ENCODE peak calls at places on chromosomes 6 and 20, in five cellular contexts. R is fibroblast of lung; V is progenitor cell of endocrine pancreas; N is CD8-positive, alpha-beta T cell; C is transverse colon. J is an unnamed sample.

GRCh38 chr20:64055396-64055892 is 6.0 kb upstream of the SOX18 start:
- DNase-seq in C (no peak), R (no peak), V (no peak), N (no peak), J (no peak)

GRCh38 chr6:20424679-20425078 is 23.0 kb downstream of the E2F3 start:
- DNase-seq in V (no peak), C (no peak), N (no peak), R (no peak), J (peak; percentile 60)

GRCh38 chr20:32969356-32970114 is 34.7 kb downstream of the SUN5 start:
- DNase-seq in C (no peak), R (no peak), V (no peak), N (no peak), J (no peak)

GRCh38 chr6:19524787-19525186 is 312.4 kb upstream of the ID4 start:
- DNase-seq in N (no peak), V (no peak), C (no peak), R (no peak), J (no peak)

GRCh38 chr6:149318581-149319286 is 1.2 kb downstream of the TAB2 start:
- DNase-seq in N (no peak), R (peak; percentile 39), V (no peak), C (peak; percentile 24), J (peak; percentile 45)

GRCh38 chr20:62210496-62210855 is 9.6 kb downstream of the HRH3 start:
- DNase-seq in C (no peak), V (no peak), R (no peak), N (no peak), J (no peak)

GRCh38 chr6:115573866-115574265 is 486.8 kb downstream of the FRK start:
- DNase-seq in R (peak; percentile 2), N (no peak), C (no peak), V (no peak), J (no peak)

GRCh38 chr20:25553819-25554296 is 31.5 kb downstream of the NINL start:
- DNase-seq in R (peak; percentile 23), V (no peak), N (no peak), C (no peak), J (peak; percentile 23)

GRCh38 chr6:161631676-161632194 is 357.9 kb upstream of the AGPAT4 start:
- DNase-seq in C (no peak), N (no peak), R (peak; percentile 88), V (no peak), J (peak; percentile 42)

GRCh38 chr6:33000053-33000452 is 9.3 kb downstream of the HLA-DOA start:
- DNase-seq in V (no peak), N (no peak), C (no peak), R (no peak), J (peak; percentile 38)

GRCh38 chr6:24426729-24427446 is 24.2 kb downstream of the MRS2 start:
- DNase-seq in N (no peak), V (no peak), C (no peak), R (no peak), J (no peak)

GRCh38 chr6:126631343-126631742 is 291.4 kb downstream of the CENPW start:
- DNase-seq in V (no peak), R (no peak), C (no peak), N (no peak), J (no peak)

GRCh38 chr6:43292763-43293318 is 5.2 kb upstream of the SLC22A7 start:
- DNase-seq in C (no peak), R (no peak), N (no peak), V (no peak), J (no peak)

GRCh38 chr6:12592634-12593033 is 123.9 kb upstream of the PHACTR1 start:
- DNase-seq in N (no peak), V (no peak), R (peak; percentile 47), C (no peak), J (peak; percentile 31)

GRCh38 chr6:39952170-39952569 is 17.9 kb upstream of the MOCS1 start:
- DNase-seq in R (peak; percentile 55), C (no peak), N (no peak), V (no peak), J (no peak)

GRCh38 chr6:159170333-159170672 is 1.1 kb downstream of the FNDC1 start:
- DNase-seq in N (no peak), V (no peak), C (no peak), R (peak; percentile 58), J (no peak)

GRCh38 chr6:124197148-124197547 is 393.5 kb downstream of the NKAIN2 start:
- DNase-seq in V (no peak), R (no peak), N (no peak), C (no peak), J (no peak)

GRCh38 chr20:5504061-5504739 is 187.4 kb upstream of the PROKR2 start:
- DNase-seq in C (peak; percentile 56), R (peak; percentile 33), N (no peak), V (no peak), J (no peak)

GRCh38 chr6:97437087-97437486 is 154.1 kb upstream of the MMS22L start:
- DNase-seq in R (peak; percentile 22), N (no peak), V (no peak), C (no peak), J (peak; percentile 44)

GRCh38 chr20:41854765-41855164 is 236.6 kb upstream of the CHD6 start:
- DNase-seq in C (no peak), V (no peak), R (peak; percentile 3), N (no peak), J (peak; percentile 1)

GRCh38 chr6:156780117-156780641 is 3.0 kb downstream of the ARID1B start:
- DNase-seq in N (peak; percentile 26), V (no peak), C (peak; percentile 63), R (peak; percentile 96), J (peak; percentile 93)

GRCh38 chr20:23084282-23084844 is 1.8 kb downstream of the CD93 start:
- DNase-seq in C (no peak), N (no peak), R (no peak), V (no peak), J (no peak)

GRCh38 chr6:114364295-114364694 is 21.5 kb upstream of the HS3ST5 start:
- DNase-seq in C (no peak), N (no peak), V (no peak), R (peak; percentile 72), J (peak; percentile 37)

GRCh38 chr6:164106345-164106769 is 691.8 kb downstream of the QKI start:
- DNase-seq in R (peak; percentile 35), V (no peak), N (no peak), C (no peak), J (peak; percentile 37)

GRCh38 chr20:64065062-64065972 is 2.3 kb downstream of the TCEA2 start:
- DNase-seq in N (no peak), R (no peak), C (no peak), V (no peak), J (no peak)

GRCh38 chr6:70474751-70475150 is 61.4 kb downstream of the FAM135A start:
- DNase-seq in R (peak; percentile 43), V (no peak), N (no peak), C (no peak), J (no peak)

GRCh38 chr20:62880935-62881661 is 19.5 kb upstream of the TCFL5 start:
- DNase-seq in N (no peak), C (no peak), V (no peak), R (no peak), J (no peak)

GRCh38 chr6:106077170-106077569 is 9.0 kb upstream of the PRDM1 start:
- DNase-seq in C (no peak), N (no peak), V (no peak), R (peak; percentile 43), J (no peak)

GRCh38 chr20:43247361-43247760 is 57.7 kb upstream of the PTPRT start:
- DNase-seq in N (no peak), C (no peak), R (no peak), V (no peak), J (no peak)

GRCh38 chr20:43248341-43248740 is 58.6 kb upstream of the PTPRT start:
- DNase-seq in N (no peak), V (no peak), R (no peak), C (no peak), J (no peak)

GRCh38 chr20:43244647-43245046 is 54.9 kb upstream of the PTPRT start:
- DNase-seq in N (no peak), R (no peak), V (no peak), C (no peak), J (no peak)

GRCh38 chr20:43241057-43241702 is 51.5 kb upstream of the PTPRT start:
- DNase-seq in V (no peak), R (no peak), N (no peak), C (no peak), J (no peak)

DNA sequence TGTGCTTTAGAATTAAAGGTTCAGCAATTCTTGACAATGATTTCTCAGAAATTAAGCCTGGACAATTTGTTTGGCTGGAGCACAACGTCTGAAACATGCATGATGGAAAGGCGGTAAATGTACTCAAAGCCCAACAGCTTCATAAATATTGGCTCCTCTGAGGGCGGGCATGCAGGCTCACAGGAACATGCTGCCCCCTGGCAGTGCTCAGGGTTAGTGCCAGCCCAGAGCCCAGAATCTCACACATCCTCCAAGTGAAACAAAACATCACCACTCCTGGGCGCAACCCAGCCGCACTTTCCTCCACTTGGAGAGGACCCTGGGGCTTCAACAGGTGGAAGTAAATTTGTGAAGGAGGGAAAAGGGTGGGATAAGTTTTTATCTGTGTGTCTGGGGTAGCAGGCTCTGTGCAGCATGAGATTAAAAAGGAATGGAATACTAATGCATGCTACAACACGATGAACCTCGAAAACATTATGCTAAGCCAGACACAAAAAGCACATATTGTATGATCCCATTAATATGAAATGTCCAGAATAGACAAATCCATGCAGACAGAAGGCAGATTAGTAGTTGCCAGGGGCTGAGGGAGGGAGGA is 54.1 kb upstream of the PTPRT start:
- DNase-seq in R (no peak), V (no peak), C (no peak), N (no peak), J (peak; percentile 10)
- TF ChIP-seq CTCF in R (no peak), V (peak; percentile 58), C (no peak), N (no peak), J (no peak)

GRCh38 chr6:68343901-68344300 is 291.2 kb upstream of the ADGRB3 start:
- DNase-seq in N (no peak), R (peak; percentile 37), C (no peak), V (no peak), J (peak; percentile 70)
- TF ChIP-seq CTCF in N (no peak), R (peak; percentile 62), C (peak; percentile 30), V (peak; percentile 53), J (peak; percentile 41)

DNA sequence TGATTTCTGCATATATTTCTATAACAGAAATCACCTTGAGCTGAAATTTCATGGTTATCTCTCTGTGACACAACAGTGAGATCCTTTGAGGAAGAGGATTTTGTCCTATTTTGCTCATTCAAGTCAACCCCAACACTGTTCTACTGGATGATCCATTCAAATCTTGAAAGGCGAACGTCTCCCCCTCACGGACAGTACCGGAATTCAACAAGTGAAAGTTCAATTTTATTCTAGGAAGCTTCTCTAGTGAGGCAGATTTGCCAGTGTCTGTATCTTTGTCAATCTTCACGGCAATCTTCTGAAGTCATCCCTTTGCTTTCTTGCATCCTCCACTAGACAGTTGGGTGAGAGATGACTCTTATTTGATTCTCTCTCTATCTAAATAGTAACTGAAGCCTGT is 91.7 kb upstream of the PDE7B start:
- DNase-seq in R (peak; percentile 17), N (no peak), V (no peak), C (no peak), J (no peak)
- TF ChIP-seq CTCF in R (no peak), N (no peak), V (no peak), C (no peak), J (no peak)

GRCh38 chr6:104483225-104483834 is 376.4 kb downstream of the HACE1 start:
- DNase-seq in N (no peak), R (no peak), V (no peak), C (no peak), J (peak; percentile 47)
- TF ChIP-seq CTCF in N (no peak), R (no peak), V (peak; percentile 73), C (no peak), J (peak; percentile 54)

GRCh38 chr20:36887779-36888133 is 11.8 kb downstream of the TLDC2 start:
- DNase-seq in C (no peak), V (no peak), R (no peak), N (no peak), J (no peak)
- TF ChIP-seq CTCF in C (no peak), V (no peak), R (no peak), N (no peak), J (no peak)